ENCODE peak calls at places on chromosomes 16 and 17, in five cellular contexts. V, O, U, M and W are unnamed samples.

GRCh38 chr17:42288078-42288984 is at the start of gene STAT5A:
- DNase-seq in V (peak), O (peak), U (peak), M (peak), W (peak)

GRCh38 chr16:67241008-67241900 is 6.0 kb downstream of the FHOD1 start:
- DNase-seq in V (peak), O (peak), U (peak), M (peak), W (peak)

GRCh38 chr17:40411821-40412220 is 5.9 kb downstream of the TOP2A start:
- DNase-seq in V (no peak), O (no peak), U (no peak), M (no peak), W (no peak)

GRCh38 chr16:76265434-76266045 is 11.7 kb upstream of the CNTNAP4 start:
- DNase-seq in V (peak), O (peak), U (peak), M (peak), W (no peak)

GRCh38 chr17:77677637-77678036 is 280.9 kb upstream of the TNRC6C start:
- DNase-seq in V (no peak), O (no peak), U (no peak), M (no peak), W (no peak)

GRCh38 chr17:4500188-4500565 is 1.5 kb downstream of the SPNS2 start:
- DNase-seq in V (no peak), O (no peak), U (no peak), M (no peak), W (no peak)

GRCh38 chr16:1539720-1540555 is 6.5 kb downstream of the TMEM204 start:
- DNase-seq in V (no peak), O (no peak), U (no peak), M (no peak), W (no peak)

GRCh38 chr17:83091257-83092141 is 12.1 kb downstream of the METRNL start:
- DNase-seq in V (peak), O (peak), U (no peak), M (no peak), W (no peak)

DNA sequence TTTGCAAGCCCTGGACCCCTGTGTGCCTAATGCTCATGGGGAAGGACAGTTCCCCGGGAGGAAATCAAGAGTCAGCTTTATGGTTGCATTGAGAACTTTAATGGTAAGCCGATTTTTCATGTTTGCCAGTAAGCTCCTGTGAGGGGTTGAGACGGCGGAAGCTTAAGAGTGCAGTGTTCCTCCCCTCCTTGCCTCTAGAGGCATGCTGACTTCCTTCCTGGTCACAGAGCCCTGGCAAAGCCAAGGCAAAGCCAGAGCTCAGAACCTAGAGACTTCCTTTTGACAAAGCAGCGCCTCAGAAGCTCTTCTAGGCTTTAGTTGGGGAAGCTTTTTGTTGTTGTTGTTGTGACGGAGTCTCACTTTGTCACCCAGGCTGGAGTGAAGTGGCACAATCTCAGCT is 2.7 kb upstream of the HEATR9 start:
- DNase-seq in V (no peak), O (no peak), U (no peak), M (no peak), W (no peak)
- TF ChIP-seq CTCF in V (no peak), O (no peak), U (no peak), M (no peak), W (no peak)

GRCh38 chr17:68599873-68600122 is 1.4 kb downstream of the FAM20A start:
- DNase-seq in V (no peak), O (no peak), U (no peak), M (no peak), W (no peak)

GRCh38 chr17:68598545-68598961 is 2.6 kb downstream of the FAM20A start:
- DNase-seq in V (no peak), O (no peak), U (no peak), M (no peak), W (no peak)

GRCh38 chr17:68600123-68600880 is 865 bp downstream of the FAM20A start:
- DNase-seq in V (peak), O (peak), U (no peak), M (no peak), W (no peak)

GRCh38 chr17:68598074-68598473 is 3.1 kb downstream of the FAM20A start:
- DNase-seq in V (no peak), O (no peak), U (no peak), M (no peak), W (no peak)

DNA sequence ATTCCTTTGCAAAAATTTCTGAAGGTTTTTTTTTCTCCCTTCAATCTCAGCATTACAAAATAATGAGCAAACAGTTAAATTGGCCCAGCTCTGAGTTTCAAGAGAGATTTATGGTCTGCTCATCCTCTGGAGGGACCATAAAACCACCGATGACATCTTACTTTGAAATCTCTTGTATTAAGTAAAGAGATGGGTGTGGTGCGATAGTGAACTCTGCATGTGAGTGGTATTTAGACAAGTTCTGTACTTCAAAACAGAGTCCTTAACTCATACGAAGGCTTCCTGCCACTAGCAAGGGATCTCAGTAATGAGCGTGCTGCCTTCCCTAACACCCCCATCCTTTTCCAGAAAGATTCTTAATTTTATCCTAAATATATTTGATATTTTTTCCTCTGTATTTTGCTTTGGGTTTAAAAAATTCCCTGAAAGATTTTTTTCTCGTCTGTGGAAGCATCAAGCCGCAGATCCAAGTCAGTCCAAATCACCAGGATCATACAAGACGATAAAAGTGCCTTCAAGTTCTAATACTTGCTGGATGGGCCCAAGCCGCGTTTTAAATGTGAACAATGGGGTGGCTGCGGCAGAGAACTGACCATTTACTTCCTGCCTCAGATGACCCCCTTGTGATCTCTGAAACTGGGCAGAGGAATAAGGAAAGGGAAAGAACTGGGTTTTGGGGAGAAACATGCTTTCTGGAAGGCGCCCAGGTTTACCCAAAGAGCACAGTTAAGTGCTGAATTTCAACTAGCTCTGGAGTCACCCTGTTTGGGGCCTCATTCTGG is 1.9 kb downstream of the FAM20A start:
- DNase-seq in V (no peak), O (no peak), U (no peak), M (no peak), W (peak)
- H3K4me3 ChIP-seq in V (peak), O (no peak), U (no peak), M (peak), W (peak)

GRCh38 chr16:25217119-25217511 is 368 bp downstream of the AQP8 start:
- DNase-seq in V (no peak), O (no peak), U (no peak), M (no peak), W (no peak)
- TF ChIP-seq CTCF in V (no peak), O (no peak), U (no peak), M (no peak), W (no peak)

GRCh38 chr16:89620406-89620841 is 7.0 kb downstream of the DPEP1 start:
- DNase-seq in V (no peak), O (no peak), U (no peak), M (no peak), W (no peak)
- H3K4me3 ChIP-seq in V (no peak), O (no peak), U (no peak), M (no peak), W (no peak)

DNA sequence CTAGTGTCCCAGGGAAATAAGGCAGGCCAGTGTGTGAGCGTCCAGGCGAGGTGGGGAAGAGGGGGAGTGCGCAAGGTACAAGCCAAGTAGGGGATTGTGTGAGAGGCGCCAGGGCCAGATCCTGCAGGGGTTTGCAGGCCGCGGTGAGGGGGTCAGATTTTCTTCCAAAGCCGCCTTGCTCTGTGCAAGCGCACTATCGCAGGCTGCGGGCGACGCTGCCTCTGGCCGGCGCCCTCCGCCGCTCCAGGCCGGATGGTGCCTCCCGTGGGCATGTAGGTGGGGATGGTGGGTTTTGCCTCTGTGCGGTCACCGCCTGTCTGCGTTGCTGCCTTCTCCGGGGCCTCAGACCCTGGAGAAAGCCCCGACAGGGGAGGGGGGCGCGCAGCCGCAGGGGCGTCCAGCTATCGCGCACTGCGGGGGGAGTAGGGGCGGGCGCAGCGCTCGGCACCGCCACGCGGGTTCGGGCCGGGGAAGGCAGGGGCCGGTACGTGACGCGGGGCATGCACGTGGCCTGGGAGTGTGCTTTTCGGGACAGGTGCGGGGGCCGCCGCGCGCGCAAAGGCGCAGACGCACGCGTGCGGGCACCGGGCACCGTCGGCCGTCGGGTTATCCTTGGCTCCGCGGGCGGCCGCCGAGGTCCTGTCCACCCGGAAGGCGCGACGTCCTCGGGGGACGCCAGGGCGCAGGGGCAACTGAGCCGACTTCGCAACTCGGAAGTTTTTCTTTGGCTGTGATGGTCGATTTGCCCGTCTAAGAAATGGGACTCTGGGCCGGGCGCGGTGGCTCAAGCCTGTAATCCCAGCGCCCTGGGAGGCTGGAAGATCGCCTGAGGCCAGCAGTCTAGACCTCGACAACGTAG is 1.1 kb upstream of the HAPSTR1 start:
- DNase-seq in V (peak), O (peak), U (no peak), M (no peak), W (no peak)
- TF ChIP-seq CTCF in V (no peak), O (no peak), U (no peak), M (no peak), W (no peak)

GRCh38 chr16:17852977-17853702 is 382.4 kb upstream of the XYLT1 start:
- DNase-seq in V (no peak), O (no peak), U (no peak), M (no peak), W (no peak)
- H3K4me3 ChIP-seq in V (no peak), O (no peak), U (no peak), M (no peak), W (no peak)

GRCh38 chr17:49093131-49093530 is 39.4 kb upstream of the B4GALNT2 start:
- DNase-seq in V (peak), O (peak), U (no peak), M (no peak), W (no peak)
- TF ChIP-seq CTCF in V (no peak), O (no peak), U (no peak), M (no peak), W (no peak)